ENCODE peak calls at places on chromosome X, in seven cellular contexts. One of them, this sample, is unnamed. For H3K36me3, the result is how much of the 10 kb centered on the place peaks cover.

GRCh38 chrX:38638952-38639529 is 77.7 kb downstream of the TSPAN7 start:
- DNase-seq in fibroblast of lung: no peak
- DNase-seq in neural progenitor cell: no peak
- DNase-seq in mammary epithelial cell: no peak
- DNase-seq in DND-41: no peak
- DNase-seq in mesenchymal stem cell: no peak
- DNase-seq in IMR-90: no peak
- DNase-seq in this sample: no peak

GRCh38 chrX:20388594-20388993 is 121.9 kb upstream of the RPS6KA3 start:
- DNase-seq in IMR-90: no peak
- DNase-seq in fibroblast of lung: peak
- DNase-seq in mammary epithelial cell: no peak
- DNase-seq in DND-41: no peak
- DNase-seq in mesenchymal stem cell: no peak
- DNase-seq in neural progenitor cell: no peak
- DNase-seq in this sample: no peak

GRCh38 chrX:34146906-34147305 is 14.8 kb upstream of the FAM47A start:
- DNase-seq in mesenchymal stem cell: no peak
- DNase-seq in neural progenitor cell: no peak
- DNase-seq in DND-41: no peak
- DNase-seq in fibroblast of lung: no peak
- DNase-seq in mammary epithelial cell: no peak
- DNase-seq in IMR-90: no peak
- DNase-seq in this sample: no peak

GRCh38 chrX:16807548-16807947 is 21.3 kb downstream of the TXLNG start:
- DNase-seq in neural progenitor cell: peak
- DNase-seq in IMR-90: peak
- DNase-seq in mammary epithelial cell: peak
- DNase-seq in DND-41: no peak
- DNase-seq in mesenchymal stem cell: peak
- DNase-seq in fibroblast of lung: peak
- DNase-seq in this sample: no peak

GRCh38 chrX:37454537-37455285 is 105.5 kb downstream of the PRRG1 start:
- DNase-seq in neural progenitor cell: no peak
- DNase-seq in DND-41: no peak
- DNase-seq in mammary epithelial cell: peak
- DNase-seq in IMR-90: peak
- DNase-seq in fibroblast of lung: peak
- DNase-seq in mesenchymal stem cell: no peak
- DNase-seq in this sample: peak

GRCh38 chrX:2389324-2389723 is 111.5 kb downstream of the DHRSX start:
- DNase-seq in mammary epithelial cell: no peak
- DNase-seq in IMR-90: no peak
- DNase-seq in fibroblast of lung: no peak
- DNase-seq in neural progenitor cell: no peak
- DNase-seq in mesenchymal stem cell: no peak
- DNase-seq in DND-41: no peak
- DNase-seq in this sample: no peak

GRCh38 chrX:141839856-141840255 is 1.7 kb downstream of the MAGEC3 start:
- DNase-seq in DND-41: no peak
- DNase-seq in mammary epithelial cell: no peak
- DNase-seq in mesenchymal stem cell: no peak
- DNase-seq in IMR-90: no peak
- DNase-seq in neural progenitor cell: no peak
- DNase-seq in fibroblast of lung: peak
- DNase-seq in this sample: no peak

GRCh38 chrX:23898412-23898959 is 9.3 kb downstream of the APOO start:
- DNase-seq in mammary epithelial cell: peak
- DNase-seq in mesenchymal stem cell: peak
- DNase-seq in fibroblast of lung: peak
- DNase-seq in neural progenitor cell: no peak
- DNase-seq in IMR-90: peak
- DNase-seq in DND-41: no peak
- DNase-seq in this sample: no peak

GRCh38 chrX:136731207-136731782 is 49.4 kb downstream of the ARHGEF6 start:
- DNase-seq in IMR-90: no peak
- DNase-seq in fibroblast of lung: no peak
- DNase-seq in neural progenitor cell: no peak
- DNase-seq in mammary epithelial cell: no peak
- DNase-seq in mesenchymal stem cell: no peak
- DNase-seq in DND-41: no peak
- DNase-seq in this sample: no peak

GRCh38 chrX:71586929-71587328 is 8.7 kb downstream of the GCNA start:
- DNase-seq in DND-41: no peak
- DNase-seq in fibroblast of lung: no peak
- DNase-seq in mammary epithelial cell: no peak
- DNase-seq in IMR-90: no peak
- DNase-seq in neural progenitor cell: no peak
- DNase-seq in mesenchymal stem cell: no peak
- DNase-seq in this sample: no peak

GRCh38 chrX:7983594-7983993 is 56.4 kb upstream of the PNPLA4 start:
- DNase-seq in mammary epithelial cell: no peak
- DNase-seq in IMR-90: no peak
- DNase-seq in neural progenitor cell: no peak
- DNase-seq in fibroblast of lung: no peak
- DNase-seq in DND-41: no peak
- DNase-seq in mesenchymal stem cell: no peak
- DNase-seq in this sample: no peak

GRCh38 chrX:21373637-21374162 is 518 bp upstream of the CNKSR2 start:
- DNase-seq in neural progenitor cell: peak
- DNase-seq in fibroblast of lung: no peak
- DNase-seq in mesenchymal stem cell: no peak
- DNase-seq in IMR-90: no peak
- DNase-seq in mammary epithelial cell: no peak
- DNase-seq in DND-41: peak
- DNase-seq in this sample: peak

DNA sequence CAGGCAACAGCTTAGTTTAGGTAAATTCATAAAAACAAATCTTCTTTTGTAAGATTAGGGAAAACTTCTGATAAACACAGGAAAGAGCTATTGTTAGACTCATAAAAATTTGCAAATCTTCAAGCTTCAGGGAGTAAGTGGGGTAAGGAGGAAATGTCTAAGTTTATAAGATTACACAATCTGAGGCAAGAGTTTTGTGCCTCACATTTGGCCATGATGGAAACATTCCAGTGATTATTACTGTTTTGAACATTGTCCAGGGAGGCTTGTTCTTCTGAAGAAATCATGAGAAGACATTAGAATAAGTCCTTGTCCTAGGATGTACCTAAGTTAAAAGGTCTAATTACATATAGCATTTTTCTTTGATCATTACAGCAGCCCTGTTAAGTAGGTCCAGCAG is 72.8 kb downstream of the MAOB start:
- DNase-seq in IMR-90: peak
- DNase-seq in neural progenitor cell: no peak
- DNase-seq in fibroblast of lung: peak
- DNase-seq in mesenchymal stem cell: no peak
- DNase-seq in DND-41: no peak
- DNase-seq in mammary epithelial cell: no peak
- DNase-seq in this sample: no peak
- H3K9ac ChIP-seq in IMR-90: no peak
- H3K9ac ChIP-seq in neural progenitor cell: no peak
- H3K9ac ChIP-seq in fibroblast of lung: no peak
- H3K9ac ChIP-seq in mesenchymal stem cell: peak
- H3K9ac ChIP-seq in DND-41: no peak
- H3K9ac ChIP-seq in mammary epithelial cell: no peak
- H3K9ac ChIP-seq in this sample: no peak

GRCh38 chrX:11664211-11664888 is 1.4 kb downstream of the ARHGAP6 start:
- DNase-seq in fibroblast of lung: peak
- DNase-seq in neural progenitor cell: peak
- DNase-seq in mammary epithelial cell: no peak
- DNase-seq in IMR-90: no peak
- DNase-seq in mesenchymal stem cell: peak
- DNase-seq in DND-41: no peak
- DNase-seq in this sample: no peak
- H3K4me3 ChIP-seq in fibroblast of lung: peak
- H3K4me3 ChIP-seq in neural progenitor cell: peak
- H3K4me3 ChIP-seq in mammary epithelial cell: no peak
- H3K4me3 ChIP-seq in IMR-90: peak
- H3K4me3 ChIP-seq in mesenchymal stem cell: peak
- H3K4me3 ChIP-seq in DND-41: no peak
- H3K4me3 ChIP-seq in this sample: peak

GRCh38 chrX:9657590-9658256 is 107.9 kb downstream of the GPR143 start:
- DNase-seq in fibroblast of lung: no peak
- DNase-seq in IMR-90: no peak
- DNase-seq in neural progenitor cell: no peak
- DNase-seq in mammary epithelial cell: no peak
- DNase-seq in mesenchymal stem cell: no peak
- DNase-seq in DND-41: no peak
- DNase-seq in this sample: no peak
- H3K36me3 ChIP-seq in fibroblast of lung: under half
- H3K36me3 ChIP-seq in IMR-90: under half
- H3K36me3 ChIP-seq in neural progenitor cell: under half
- H3K36me3 ChIP-seq in mammary epithelial cell: under half
- H3K36me3 ChIP-seq in mesenchymal stem cell: under half
- H3K36me3 ChIP-seq in DND-41: under half
- H3K36me3 ChIP-seq in this sample: under half

GRCh38 chrX:10832103-10832502 is 211.7 kb upstream of the MID1 start:
- DNase-seq in fibroblast of lung: no peak
- DNase-seq in mesenchymal stem cell: no peak
- DNase-seq in mammary epithelial cell: no peak
- DNase-seq in IMR-90: no peak
- DNase-seq in neural progenitor cell: no peak
- DNase-seq in DND-41: no peak
- DNase-seq in this sample: no peak

GRCh38 chrX:10828640-10829039 is 208.3 kb upstream of the MID1 start:
- DNase-seq in fibroblast of lung: no peak
- DNase-seq in DND-41: no peak
- DNase-seq in neural progenitor cell: no peak
- DNase-seq in IMR-90: no peak
- DNase-seq in mammary epithelial cell: no peak
- DNase-seq in mesenchymal stem cell: no peak
- DNase-seq in this sample: peak

GRCh38 chrX:10833299-10834169 is 213.1 kb upstream of the MID1 start:
- DNase-seq in fibroblast of lung: peak
- DNase-seq in IMR-90: no peak
- DNase-seq in mesenchymal stem cell: peak
- DNase-seq in neural progenitor cell: peak
- DNase-seq in mammary epithelial cell: peak
- DNase-seq in DND-41: no peak
- DNase-seq in this sample: peak
- H3K9ac ChIP-seq in fibroblast of lung: no peak
- H3K9ac ChIP-seq in IMR-90: no peak
- H3K9ac ChIP-seq in mesenchymal stem cell: peak
- H3K9ac ChIP-seq in neural progenitor cell: no peak
- H3K9ac ChIP-seq in mammary epithelial cell: peak
- H3K9ac ChIP-seq in DND-41: no peak
- H3K9ac ChIP-seq in this sample: peak

GRCh38 chrX:54358424-54359211 is 772 bp upstream of the WNK3 start:
- DNase-seq in neural progenitor cell: peak
- DNase-seq in mesenchymal stem cell: peak
- DNase-seq in mammary epithelial cell: peak
- DNase-seq in fibroblast of lung: peak
- DNase-seq in IMR-90: peak
- DNase-seq in DND-41: no peak
- DNase-seq in this sample: peak
- H3K4me3 ChIP-seq in neural progenitor cell: peak
- H3K4me3 ChIP-seq in mesenchymal stem cell: peak
- H3K4me3 ChIP-seq in mammary epithelial cell: peak
- H3K4me3 ChIP-seq in fibroblast of lung: no peak
- H3K4me3 ChIP-seq in IMR-90: peak
- H3K4me3 ChIP-seq in DND-41: no peak
- H3K4me3 ChIP-seq in this sample: peak

GRCh38 chrX:41209853-41210252 is 124.1 kb upstream of the DDX3X start:
- DNase-seq in mesenchymal stem cell: peak
- DNase-seq in IMR-90: no peak
- DNase-seq in fibroblast of lung: no peak
- DNase-seq in neural progenitor cell: no peak
- DNase-seq in mammary epithelial cell: no peak
- DNase-seq in DND-41: no peak
- DNase-seq in this sample: no peak
- H3K36me3 ChIP-seq in mesenchymal stem cell: under half
- H3K36me3 ChIP-seq in IMR-90: under half
- H3K36me3 ChIP-seq in fibroblast of lung: under half
- H3K36me3 ChIP-seq in neural progenitor cell: under half
- H3K36me3 ChIP-seq in mammary epithelial cell: under half
- H3K36me3 ChIP-seq in DND-41: under half
- H3K36me3 ChIP-seq in this sample: under half

GRCh38 chrX:133048751-133049150 is 48.2 kb downstream of the USP26 start:
- DNase-seq in mesenchymal stem cell: no peak
- DNase-seq in mammary epithelial cell: no peak
- DNase-seq in neural progenitor cell: no peak
- DNase-seq in DND-41: no peak
- DNase-seq in IMR-90: no peak
- DNase-seq in fibroblast of lung: no peak
- DNase-seq in this sample: no peak

GRCh38 chrX:133056341-133056740 is 40.6 kb downstream of the USP26 start:
- DNase-seq in mammary epithelial cell: peak
- DNase-seq in mesenchymal stem cell: no peak
- DNase-seq in DND-41: no peak
- DNase-seq in fibroblast of lung: peak
- DNase-seq in IMR-90: no peak
- DNase-seq in neural progenitor cell: no peak
- DNase-seq in this sample: no peak

GRCh38 chrX:133054761-133055385 is 42.0 kb downstream of the USP26 start:
- DNase-seq in DND-41: no peak
- DNase-seq in IMR-90: no peak
- DNase-seq in mesenchymal stem cell: no peak
- DNase-seq in neural progenitor cell: no peak
- DNase-seq in fibroblast of lung: no peak
- DNase-seq in mammary epithelial cell: no peak
- DNase-seq in this sample: no peak

DNA sequence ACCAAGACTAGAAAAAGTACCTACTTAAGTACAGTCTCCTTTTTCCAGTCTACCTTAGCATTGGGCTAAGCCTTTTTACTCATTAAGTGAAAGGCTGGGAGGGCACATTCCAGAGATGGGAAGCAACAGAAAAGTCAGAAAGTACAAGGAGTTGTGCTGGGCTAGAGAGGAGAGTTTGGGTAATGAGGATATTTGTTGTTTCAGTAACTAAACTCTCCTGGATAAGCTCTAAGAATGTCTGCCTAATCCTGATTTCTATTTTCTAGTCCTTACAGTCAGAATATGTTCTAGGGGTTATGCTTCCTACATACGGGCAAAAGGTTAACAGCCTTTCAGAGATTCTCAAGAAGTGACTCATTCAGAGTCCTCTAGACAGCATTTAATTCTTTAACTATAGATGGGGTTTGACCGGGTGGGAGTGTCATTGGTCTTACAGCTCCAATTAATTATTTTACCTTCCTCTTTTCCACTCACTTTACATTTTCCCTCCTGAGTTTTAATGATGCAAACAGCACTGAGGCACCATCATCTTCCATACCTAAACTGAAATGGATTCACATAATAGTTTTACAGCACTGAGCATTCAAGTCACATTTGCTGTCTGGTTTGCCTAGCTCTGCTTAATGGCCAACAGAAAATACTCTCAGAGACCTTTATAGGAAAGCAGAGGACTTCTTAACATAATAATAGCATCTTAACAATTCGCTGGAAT is 42.9 kb downstream of the USP26 start:
- DNase-seq in neural progenitor cell: peak
- DNase-seq in mesenchymal stem cell: peak
- DNase-seq in fibroblast of lung: peak
- DNase-seq in mammary epithelial cell: peak
- DNase-seq in DND-41: no peak
- DNase-seq in IMR-90: no peak
- DNase-seq in this sample: no peak
- H3K9ac ChIP-seq in neural progenitor cell: no peak
- H3K9ac ChIP-seq in mesenchymal stem cell: no peak
- H3K9ac ChIP-seq in fibroblast of lung: no peak
- H3K9ac ChIP-seq in mammary epithelial cell: no peak
- H3K9ac ChIP-seq in DND-41: no peak
- H3K9ac ChIP-seq in IMR-90: no peak
- H3K9ac ChIP-seq in this sample: no peak